ENCODE peak calls at places on chromosome 16, in four cellular contexts. B is NCI-H1417, K is HCEC 1CT, H is NCI-H187. N is an unnamed sample.

GRCh38 chr16:87288753-87289362 is 28.3 kb downstream of the C16orf95 start:
- DNase-seq in B (no peak), K (peak; percentile 19), H (no peak), N (peak; percentile 91)

GRCh38 chr16:11143741-11144035 is 112.3 kb downstream of the SOCS1 start:
- DNase-seq in B (no peak), K (no peak), H (no peak), N (no peak)

GRCh38 chr16:3646348-3646920 is 8.1 kb upstream of the DNASE1 start:
- DNase-seq in B (peak; percentile 22), K (no peak), H (no peak), N (no peak)

GRCh38 chr16:86513471-86514277 is 3.3 kb downstream of the FOXF1 start:
- DNase-seq in B (no peak), K (no peak), H (no peak), N (no peak)

GRCh38 chr16:65884018-65884417 is 482.5 kb upstream of the CDH5 start:
- DNase-seq in B (no peak), K (no peak), H (no peak), N (no peak)

GRCh38 chr16:28482026-28482425 is 9.8 kb downstream of the CLN3 start:
- DNase-seq in B (no peak), K (no peak), H (no peak), N (no peak)

GRCh38 chr16:8178271-8178670 is 412.0 kb downstream of the TMEM114 start:
- DNase-seq in B (no peak), K (no peak), H (no peak), N (no peak)

GRCh38 chr16:88536971-88537751 is 33.0 kb upstream of the ZC3H18 start:
- DNase-seq in B (no peak), K (no peak), H (no peak), N (no peak)

GRCh38 chr16:58843675-58844074 is 109.6 kb upstream of the GOT2 start:
- DNase-seq in B (no peak), K (no peak), H (no peak), N (peak; percentile 33)

GRCh38 chr16:48299471-48299870 is 52.1 kb upstream of the ABCC11 start:
- DNase-seq in B (no peak), K (no peak), H (no peak), N (no peak)

N was measured in fibroblast of lung.